ENCODE peak calls at places on chromosome 3, in seven cellular contexts. O, X, M, E, T, I and K are unnamed samples.

GRCh38 chr3:141421639-141422319 is 53.5 kb downstream of the ZBTB38 start:
- DNase-seq in O (no peak), X (no peak), M (no peak), E (no peak), T (no peak), I (peak; percentile 59), K (no peak)

GRCh38 chr3:171829841-171830559 is 13.1 kb upstream of the TMEM212 start:
- DNase-seq in O (peak; percentile 60), X (no peak), M (no peak), E (no peak), T (peak; percentile 90), I (peak; percentile 90), K (peak; percentile 53)

GRCh38 chr3:158742861-158743260 is 10.6 kb upstream of the RARRES1 start:
- DNase-seq in O (no peak), X (no peak), M (no peak), E (no peak), T (no peak), I (peak; percentile 51), K (no peak)

GRCh38 chr3:190089711-190090110 is 31.0 kb downstream of the P3H2 start:
- DNase-seq in O (no peak), X (no peak), M (no peak), E (no peak), T (no peak), I (no peak), K (no peak)

GRCh38 chr3:9497821-9498565 is 55.6 kb downstream of the LHFPL4 start:
- DNase-seq in O (peak; percentile 28), X (no peak), M (no peak), E (no peak), T (no peak), I (no peak), K (no peak)

GRCh38 chr3:134326760-134327593 is 47.3 kb downstream of the AMOTL2 start:
- DNase-seq in O (peak; percentile 51), X (no peak), M (no peak), E (no peak), T (no peak), I (peak; percentile 99), K (no peak)

GRCh38 chr3:171260430-171260829 is 199.8 kb downstream of the TNIK start:
- DNase-seq in O (no peak), X (no peak), M (no peak), E (no peak), T (no peak), I (no peak), K (no peak)

GRCh38 chr3:138694287-138695007 is 85.9 kb downstream of the FAIM start:
- DNase-seq in O (peak; percentile 51), X (no peak), M (no peak), E (no peak), T (no peak), I (peak; percentile 65), K (no peak)

GRCh38 chr3:179868715-179869114 is 168.0 kb downstream of the PEX5L start:
- DNase-seq in O (no peak), X (no peak), M (no peak), E (no peak), T (no peak), I (no peak), K (no peak)

GRCh38 chr3:17183951-17184550 is 299.3 kb downstream of the PLCL2 start:
- DNase-seq in O (no peak), X (no peak), M (no peak), E (no peak), T (no peak), I (peak; percentile 49), K (no peak)

GRCh38 chr3:143001369-143002082 is at the start of gene U2SURP:
- DNase-seq in O (peak; percentile 97), X (peak; percentile 78), M (peak; percentile 93), E (peak; percentile 98), T (peak; percentile 99), I (peak; percentile 99), K (peak; percentile 94)

GRCh38 chr3:122576174-122576940 is 1.1 kb upstream of the PARP15 start:
- DNase-seq in O (no peak), X (no peak), M (peak; percentile 87), E (no peak), T (no peak), I (no peak), K (no peak)

GRCh38 chr3:144770813-144771400 is 799.3 kb downstream of the DIPK2A start:
- DNase-seq in O (peak; percentile 18), X (no peak), M (no peak), E (no peak), T (peak; percentile 36), I (peak; percentile 70), K (no peak)

GRCh38 chr3:17639765-17640164 is 102.7 kb downstream of the TBC1D5 start:
- DNase-seq in O (peak; percentile 14), X (no peak), M (no peak), E (no peak), T (peak; percentile 44), I (peak; percentile 93), K (no peak)

GRCh38 chr3:134709563-134710312 is 58.9 kb upstream of the KY start:
- DNase-seq in O (no peak), X (no peak), M (no peak), E (no peak), T (no peak), I (no peak), K (no peak)

GRCh38 chr3:139894638-139894989 is 40.4 kb upstream of the CLSTN2 start:
- DNase-seq in O (no peak), X (no peak), M (no peak), E (no peak), T (no peak), I (no peak), K (no peak)

GRCh38 chr3:124094496-124094895 is 102.6 kb upstream of the ROPN1 start:
- DNase-seq in O (no peak), X (no peak), M (no peak), E (no peak), T (no peak), I (peak; percentile 4), K (no peak)

GRCh38 chr3:50491023-50491422 is 12.4 kb downstream of the CACNA2D2 start:
- DNase-seq in O (no peak), X (no peak), M (no peak), E (no peak), T (no peak), I (no peak), K (no peak)

GRCh38 chr3:27354588-27355203 is 14.5 kb downstream of the NEK10 start:
- DNase-seq in O (no peak), X (no peak), M (no peak), E (no peak), T (no peak), I (no peak), K (no peak)

GRCh38 chr3:30658328-30659052 is 52.1 kb downstream of the TGFBR2 start:
- DNase-seq in O (peak; percentile 31), X (no peak), M (peak; percentile 69), E (no peak), T (no peak), I (peak; percentile 73), K (peak; percentile 64)

GRCh38 chr3:174533286-174533685 is 325.8 kb upstream of the NAALADL2 start:
- DNase-seq in O (no peak), X (no peak), M (no peak), E (no peak), T (no peak), I (peak; percentile 2), K (no peak)

GRCh38 chr3:124731760-124732159 is 1.5 kb downstream of the UMPS start:
- DNase-seq in O (no peak), X (no peak), M (no peak), E (peak; percentile 23), T (no peak), I (no peak), K (no peak)

GRCh38 chr3:184275302-184275701 is 520 bp upstream of the ECE2 start:
- DNase-seq in O (no peak), X (no peak), M (no peak), E (no peak), T (no peak), I (no peak), K (no peak)

GRCh38 chr3:112514527-112515128 is 15.4 kb upstream of the BTLA start:
- DNase-seq in O (peak; percentile 25), X (no peak), M (no peak), E (no peak), T (no peak), I (no peak), K (no peak)

GRCh38 chr3:161700998-161701397 is 204.4 kb downstream of the OTOL1 start:
- DNase-seq in O (no peak), X (no peak), M (no peak), E (no peak), T (peak; percentile 38), I (no peak), K (no peak)

GRCh38 chr3:104885214-104885814 is 481.4 kb upstream of the ALCAM start:
- DNase-seq in O (no peak), X (no peak), M (no peak), E (no peak), T (no peak), I (no peak), K (no peak)

GRCh38 chr3:194323785-194324735 is 27.1 kb downstream of the CPN2 start:
- DNase-seq in O (peak; percentile 73), X (peak; percentile 66), M (no peak), E (no peak), T (no peak), I (peak; percentile 71), K (no peak)

GRCh38 chr3:111895079-111895478 is 36.0 kb downstream of the PHLDB2 start:
- DNase-seq in O (peak; percentile 56), X (no peak), M (no peak), E (peak; percentile 21), T (peak; percentile 32), I (peak; percentile 67), K (no peak)

GRCh38 chr3:21722301-21722700 is 28.7 kb downstream of the ZNF385D start:
- DNase-seq in O (no peak), X (no peak), M (no peak), E (no peak), T (no peak), I (no peak), K (no peak)

GRCh38 chr3:127929818-127930217 is 14.8 kb downstream of the KBTBD12 start:
- DNase-seq in O (peak; percentile 74), X (no peak), M (no peak), E (no peak), T (no peak), I (no peak), K (no peak)

GRCh38 chr3:1726741-1727140 is 371.9 kb upstream of the CNTN4 start:
- DNase-seq in O (no peak), X (no peak), M (no peak), E (no peak), T (no peak), I (no peak), K (no peak)

GRCh38 chr3:16404349-16404895 is 109.1 kb downstream of the RFTN1 start:
- DNase-seq in O (no peak), X (no peak), M (no peak), E (no peak), T (no peak), I (no peak), K (no peak)

GRCh38 chr3:40780801-40781406 is 256.1 kb downstream of the ZNF621 start:
- DNase-seq in O (no peak), X (no peak), M (no peak), E (no peak), T (peak; percentile 46), I (peak; percentile 60), K (no peak)

GRCh38 chr3:36709281-36709680 is 55.1 kb downstream of the DCLK3 start:
- DNase-seq in O (no peak), X (no peak), M (no peak), E (no peak), T (no peak), I (no peak), K (no peak)

GRCh38 chr3:195859846-195860411 is 48.2 kb upstream of the MUC4 start:
- DNase-seq in O (no peak), X (no peak), M (no peak), E (no peak), T (no peak), I (no peak), K (no peak)

GRCh38 chr3:58035512-58035867 is 27.3 kb downstream of the FLNB start:
- DNase-seq in O (no peak), X (no peak), M (no peak), E (no peak), T (no peak), I (no peak), K (no peak)

GRCh38 chr3:159766563-159767185 is 222.0 kb upstream of the IL12A start:
- DNase-seq in O (no peak), X (no peak), M (no peak), E (no peak), T (peak; percentile 45), I (peak; percentile 61), K (no peak)

GRCh38 chr3:69568458-69568857 is 170.8 kb upstream of the MITF start:
- DNase-seq in O (no peak), X (no peak), M (no peak), E (no peak), T (no peak), I (peak; percentile 80), K (no peak)